ENCODE peak calls at places on chromosomes 4 and X, in six cellular contexts. U is fibroblast of the aortic adventitia, P is lung, L is endothelial cell, Q is uterus, V is DND-41. W is an unnamed sample.
A peak's percentile ranks its signal among the peaks of the same experiment; 100 is the strongest.

GRCh38 chr4:142428715-142429114 is 417.4 kb downstream of the INPP4B start:
- DNase-seq in U (no peak), P (no peak), L (no peak), Q (no peak), V (no peak), W (no peak)

GRCh38 chr4:8393593-8394038 is 46.9 kb downstream of the ACOX3 start:
- DNase-seq in U (peak; percentile 98), P (peak; percentile 55), L (no peak), Q (peak; percentile 82), V (no peak), W (no peak)

GRCh38 chrX:53080628-53081580 is 1.3 kb upstream of the TSPYL2 start:
- DNase-seq in U (peak; percentile 39), P (no peak), L (no peak), Q (no peak), V (no peak), W (no peak)

GRCh38 chr4:182286936-182287335 is 43.7 kb downstream of the TENM3 start:
- DNase-seq in U (no peak), P (no peak), L (no peak), Q (no peak), V (no peak), W (no peak)

GRCh38 chrX:16946971-16947562 is 609 bp downstream of the REPS2 start:
- DNase-seq in U (no peak), P (peak; percentile 36), L (no peak), Q (peak; percentile 18), V (no peak), W (peak; percentile 28)

GRCh38 chr4:156021298-156021697 is 67.6 kb upstream of the CTSO start:
- DNase-seq in U (no peak), P (no peak), L (no peak), Q (no peak), V (no peak), W (no peak)

GRCh38 chrX:134374294-134374693 is 85.7 kb upstream of the HPRT1 start:
- DNase-seq in U (peak; percentile 4), P (no peak), L (no peak), Q (no peak), V (no peak), W (no peak)

GRCh38 chrX:20641954-20642353 is 375.2 kb upstream of the RPS6KA3 start:
- DNase-seq in U (no peak), P (no peak), L (no peak), Q (no peak), V (no peak), W (no peak)

GRCh38 chr4:178577933-178578332 is 1135.7 kb upstream of the AGA start:
- DNase-seq in U (no peak), P (no peak), L (no peak), Q (no peak), V (no peak), W (peak; percentile 7)

GRCh38 chrX:153468008-153468580 is 2.3 kb downstream of the HAUS7 start:
- DNase-seq in U (no peak), P (no peak), L (no peak), Q (no peak), V (no peak), W (no peak)

GRCh38 chrX:23503835-23504539 is 163.3 kb upstream of the PRDX4 start:
- DNase-seq in U (peak; percentile 63), P (peak; percentile 83), L (no peak), Q (no peak), V (no peak), W (no peak)